ENCODE peak calls at places on chromosome 4, in eight cellular contexts. One of them, this sample, is unnamed. For H3K4me1, the result is how much of the 10 kb centered on the place peaks cover.

GRCh38 chr4:8201341-8201781 is 2.3 kb downstream of the SH3TC1 start:
- DNase-seq in testis: peak
- DNase-seq in ovary: no peak
- DNase-seq in esophagus squamous epithelium: no peak
- DNase-seq in heart left ventricle: no peak
- DNase-seq in breast epithelium: no peak
- DNase-seq in sigmoid colon: no peak
- DNase-seq in Peyer's patch: peak
- DNase-seq in this sample: no peak

GRCh38 chr4:54746228-54746627 is 88.5 kb downstream of the KIT start:
- DNase-seq in testis: no peak
- DNase-seq in ovary: no peak
- DNase-seq in esophagus squamous epithelium: no peak
- DNase-seq in heart left ventricle: no peak
- DNase-seq in breast epithelium: no peak
- DNase-seq in sigmoid colon: no peak
- DNase-seq in Peyer's patch: no peak
- DNase-seq in this sample: no peak

GRCh38 chr4:157217708-157218107 is 2.8 kb upstream of the GRIA2 start:
- DNase-seq in testis: no peak
- DNase-seq in ovary: no peak
- DNase-seq in esophagus squamous epithelium: no peak
- DNase-seq in heart left ventricle: no peak
- DNase-seq in breast epithelium: no peak
- DNase-seq in sigmoid colon: no peak
- DNase-seq in Peyer's patch: no peak
- DNase-seq in this sample: no peak

GRCh38 chr4:2800691-2801596 is 8.1 kb downstream of the SH3BP2 start:
- DNase-seq in testis: peak
- DNase-seq in ovary: peak
- DNase-seq in esophagus squamous epithelium: no peak
- DNase-seq in heart left ventricle: peak
- DNase-seq in breast epithelium: peak
- DNase-seq in sigmoid colon: peak
- DNase-seq in Peyer's patch: peak
- DNase-seq in this sample: peak

GRCh38 chr4:163707873-163708272 is 213.4 kb downstream of the TMA16 start:
- DNase-seq in testis: no peak
- DNase-seq in ovary: no peak
- DNase-seq in esophagus squamous epithelium: no peak
- DNase-seq in heart left ventricle: no peak
- DNase-seq in breast epithelium: no peak
- DNase-seq in sigmoid colon: no peak
- DNase-seq in Peyer's patch: no peak
- DNase-seq in this sample: no peak

GRCh38 chr4:124685851-124686250 is 26.7 kb downstream of the ANKRD50 start:
- DNase-seq in testis: no peak
- DNase-seq in ovary: no peak
- DNase-seq in esophagus squamous epithelium: no peak
- DNase-seq in heart left ventricle: no peak
- DNase-seq in breast epithelium: no peak
- DNase-seq in sigmoid colon: no peak
- DNase-seq in Peyer's patch: no peak
- DNase-seq in this sample: no peak

GRCh38 chr4:77820836-77821561 is 1.8 kb upstream of the CNOT6L start:
- DNase-seq in testis: no peak
- DNase-seq in ovary: no peak
- DNase-seq in esophagus squamous epithelium: no peak
- DNase-seq in heart left ventricle: no peak
- DNase-seq in breast epithelium: no peak
- DNase-seq in sigmoid colon: no peak
- DNase-seq in Peyer's patch: no peak
- DNase-seq in this sample: no peak

GRCh38 chr4:111773858-111774257 is 371.4 kb upstream of the FAM241A start:
- DNase-seq in testis: no peak
- DNase-seq in ovary: no peak
- DNase-seq in esophagus squamous epithelium: no peak
- DNase-seq in heart left ventricle: no peak
- DNase-seq in breast epithelium: no peak
- DNase-seq in sigmoid colon: peak
- DNase-seq in Peyer's patch: peak
- DNase-seq in this sample: no peak

GRCh38 chr4:176320340-176320975 is 692 bp downstream of the SPCS3 start:
- DNase-seq in testis: peak
- DNase-seq in ovary: peak
- DNase-seq in esophagus squamous epithelium: peak
- DNase-seq in heart left ventricle: peak
- DNase-seq in breast epithelium: peak
- DNase-seq in sigmoid colon: peak
- DNase-seq in Peyer's patch: peak
- DNase-seq in this sample: peak

GRCh38 chr4:17812125-17812524 is 1.3 kb downstream of the NCAPG start:
- DNase-seq in testis: no peak
- DNase-seq in ovary: no peak
- DNase-seq in esophagus squamous epithelium: no peak
- DNase-seq in heart left ventricle: no peak
- DNase-seq in breast epithelium: no peak
- DNase-seq in sigmoid colon: no peak
- DNase-seq in Peyer's patch: no peak
- DNase-seq in this sample: no peak

GRCh38 chr4:13989496-13989895 is 362.0 kb upstream of the BOD1L1 start:
- DNase-seq in testis: peak
- DNase-seq in ovary: no peak
- DNase-seq in esophagus squamous epithelium: no peak
- DNase-seq in heart left ventricle: no peak
- DNase-seq in breast epithelium: peak
- DNase-seq in sigmoid colon: no peak
- DNase-seq in Peyer's patch: no peak
- DNase-seq in this sample: no peak

GRCh38 chr4:26907731-26908599 is 47.3 kb downstream of the STIM2 start:
- DNase-seq in testis: no peak
- DNase-seq in ovary: no peak
- DNase-seq in esophagus squamous epithelium: no peak
- DNase-seq in heart left ventricle: no peak
- DNase-seq in breast epithelium: no peak
- DNase-seq in sigmoid colon: no peak
- DNase-seq in Peyer's patch: no peak
- DNase-seq in this sample: no peak

GRCh38 chr4:122701061-122701460 is 31.4 kb upstream of the BBS12 start:
- DNase-seq in testis: no peak
- DNase-seq in ovary: no peak
- DNase-seq in esophagus squamous epithelium: no peak
- DNase-seq in heart left ventricle: no peak
- DNase-seq in breast epithelium: no peak
- DNase-seq in sigmoid colon: no peak
- DNase-seq in Peyer's patch: no peak
- DNase-seq in this sample: no peak

GRCh38 chr4:8402640-8403039 is 37.9 kb downstream of the ACOX3 start:
- DNase-seq in testis: peak
- DNase-seq in ovary: peak
- DNase-seq in esophagus squamous epithelium: no peak
- DNase-seq in heart left ventricle: peak
- DNase-seq in breast epithelium: no peak
- DNase-seq in sigmoid colon: no peak
- DNase-seq in Peyer's patch: no peak
- DNase-seq in this sample: no peak

GRCh38 chr4:128606173-128606572 is 203.3 kb upstream of the JADE1 start:
- DNase-seq in testis: no peak
- DNase-seq in ovary: no peak
- DNase-seq in esophagus squamous epithelium: no peak
- DNase-seq in heart left ventricle: no peak
- DNase-seq in breast epithelium: no peak
- DNase-seq in sigmoid colon: no peak
- DNase-seq in Peyer's patch: no peak
- DNase-seq in this sample: no peak

GRCh38 chr4:56435748-56436442 is at the start of gene PAICS:
- DNase-seq in testis: peak
- DNase-seq in ovary: peak
- DNase-seq in esophagus squamous epithelium: peak
- DNase-seq in heart left ventricle: peak
- DNase-seq in breast epithelium: peak
- DNase-seq in sigmoid colon: peak
- DNase-seq in Peyer's patch: peak
- DNase-seq in this sample: peak
- TF ChIP-seq POLR2A in testis: no peak
- TF ChIP-seq POLR2A in ovary: peak
- TF ChIP-seq POLR2A in esophagus squamous epithelium: no peak
- TF ChIP-seq POLR2A in heart left ventricle: peak
- TF ChIP-seq POLR2A in breast epithelium: no peak
- TF ChIP-seq POLR2A in sigmoid colon: peak
- TF ChIP-seq POLR2A in Peyer's patch: peak
- TF ChIP-seq POLR2A in this sample: peak

GRCh38 chr4:6692806-6693205 is 872 bp upstream of the S100P start:
- DNase-seq in testis: no peak
- DNase-seq in ovary: no peak
- DNase-seq in esophagus squamous epithelium: no peak
- DNase-seq in heart left ventricle: no peak
- DNase-seq in breast epithelium: no peak
- DNase-seq in sigmoid colon: no peak
- DNase-seq in Peyer's patch: no peak
- DNase-seq in this sample: no peak
- H3K4me1 ChIP-seq in testis: under half
- H3K4me1 ChIP-seq in ovary: under half
- H3K4me1 ChIP-seq in esophagus squamous epithelium: under half
- H3K4me1 ChIP-seq in heart left ventricle: under half
- H3K4me1 ChIP-seq in breast epithelium: under half
- H3K4me1 ChIP-seq in sigmoid colon: under half
- H3K4me1 ChIP-seq in Peyer's patch: under half
- H3K4me1 ChIP-seq in this sample: under half

GRCh38 chr4:83171640-83172039 is 57.1 kb upstream of the PLAC8 start:
- DNase-seq in testis: no peak
- DNase-seq in ovary: no peak
- DNase-seq in esophagus squamous epithelium: no peak
- DNase-seq in heart left ventricle: no peak
- DNase-seq in breast epithelium: no peak
- DNase-seq in sigmoid colon: no peak
- DNase-seq in Peyer's patch: no peak
- DNase-seq in this sample: no peak

GRCh38 chr4:83174844-83175414 is 60.4 kb upstream of the PLAC8 start:
- DNase-seq in testis: no peak
- DNase-seq in ovary: no peak
- DNase-seq in esophagus squamous epithelium: no peak
- DNase-seq in heart left ventricle: no peak
- DNase-seq in breast epithelium: no peak
- DNase-seq in sigmoid colon: no peak
- DNase-seq in Peyer's patch: peak
- DNase-seq in this sample: no peak

GRCh38 chr4:83172371-83172770 is 57.8 kb upstream of the PLAC8 start:
- DNase-seq in testis: no peak
- DNase-seq in ovary: no peak
- DNase-seq in esophagus squamous epithelium: no peak
- DNase-seq in heart left ventricle: no peak
- DNase-seq in breast epithelium: no peak
- DNase-seq in sigmoid colon: no peak
- DNase-seq in Peyer's patch: no peak
- DNase-seq in this sample: no peak

DNA sequence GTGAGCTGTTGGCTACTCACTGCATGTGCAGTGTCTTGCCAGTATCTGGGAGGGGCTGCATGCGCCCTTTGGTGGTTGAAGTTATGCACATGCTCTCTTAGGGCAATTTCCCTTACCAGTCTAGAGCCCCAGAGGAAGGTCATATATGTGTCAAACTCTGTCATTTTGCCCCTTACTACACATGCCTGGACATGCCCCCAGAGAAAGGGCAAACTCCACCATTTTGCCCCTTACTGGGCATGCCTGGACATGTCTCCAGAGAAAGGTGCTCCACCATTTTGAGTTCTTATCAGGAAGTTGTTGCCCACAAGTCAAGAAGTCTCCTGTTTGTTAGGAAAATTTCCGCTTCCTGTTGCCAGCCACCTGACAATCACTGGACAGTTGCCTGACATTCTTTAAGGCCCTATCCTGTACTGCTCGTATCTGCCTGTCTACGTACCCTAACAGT is 56.4 kb upstream of the PLAC8 start:
- DNase-seq in testis: no peak
- DNase-seq in ovary: no peak
- DNase-seq in esophagus squamous epithelium: no peak
- DNase-seq in heart left ventricle: no peak
- DNase-seq in breast epithelium: no peak
- DNase-seq in sigmoid colon: no peak
- DNase-seq in Peyer's patch: no peak
- DNase-seq in this sample: no peak
- H3K27ac ChIP-seq in testis: no peak
- H3K27ac ChIP-seq in ovary: no peak
- H3K27ac ChIP-seq in esophagus squamous epithelium: no peak
- H3K27ac ChIP-seq in heart left ventricle: no peak
- H3K27ac ChIP-seq in breast epithelium: no peak
- H3K27ac ChIP-seq in sigmoid colon: no peak
- H3K27ac ChIP-seq in Peyer's patch: no peak
- H3K27ac ChIP-seq in this sample: no peak

GRCh38 chr4:10116625-10117423 is at the start of gene WDR1:
- DNase-seq in testis: peak
- DNase-seq in ovary: peak
- DNase-seq in esophagus squamous epithelium: peak
- DNase-seq in heart left ventricle: peak
- DNase-seq in breast epithelium: peak
- DNase-seq in sigmoid colon: peak
- DNase-seq in Peyer's patch: peak
- DNase-seq in this sample: peak
- TF ChIP-seq POLR2A in testis: peak
- TF ChIP-seq POLR2A in ovary: peak
- TF ChIP-seq POLR2A in esophagus squamous epithelium: peak
- TF ChIP-seq POLR2A in heart left ventricle: peak
- TF ChIP-seq POLR2A in breast epithelium: peak
- TF ChIP-seq POLR2A in sigmoid colon: peak
- TF ChIP-seq POLR2A in Peyer's patch: peak
- TF ChIP-seq POLR2A in this sample: peak